ENCODE peak calls at places on chromosomes 13 and 19, in six cellular contexts. V is psoas muscle, X is aorta, E is right atrium auricular region, C is endodermal cell, G is tibial artery. R is an unnamed sample. For H3K4me1, the result is how much of the 10 kb centered on the place peaks cover.

GRCh38 chr19:11964858-11965645 is at the start of gene ZNF763:
- DNase-seq in V (peak), X (peak), E (peak), C (peak), G (peak), R (peak)

GRCh38 chr13:96481482-96481881 is 391.6 kb downstream of the HS6ST3 start:
- DNase-seq in V (no peak), X (peak), E (no peak), C (peak), G (no peak), R (no peak)

GRCh38 chr13:113187263-113187669 is 21.2 kb downstream of the PCID2 start:
- DNase-seq in V (peak), X (peak), E (peak), C (peak), G (peak), R (peak)

GRCh38 chr19:46090444-46090843 is 34.0 kb downstream of the IGFL3 start:
- DNase-seq in V (no peak), X (no peak), E (no peak), C (no peak), G (no peak), R (no peak)

GRCh38 chr19:55486971-55487883 is 1.0 kb upstream of the SSC5D start:
- DNase-seq in V (peak), X (peak), E (peak), C (peak), G (peak), R (no peak)

GRCh38 chr19:23686622-23687423 is at the start of gene ZNF675:
- DNase-seq in V (peak), X (peak), E (peak), C (peak), G (peak), R (peak)

GRCh38 chr19:11480081-11480926 is 542 bp downstream of the ELAVL3 start:
- DNase-seq in V (no peak), X (no peak), E (no peak), C (no peak), G (no peak), R (no peak)

GRCh38 chr19:737591-738093 is 13.3 kb upstream of the MISP start:
- DNase-seq in V (peak), X (peak), E (no peak), C (peak), G (no peak), R (no peak)

GRCh38 chr13:98240131-98240530 is 63.1 kb upstream of the RNF113B start:
- DNase-seq in V (no peak), X (no peak), E (no peak), C (no peak), G (no peak), R (no peak)

GRCh38 chr13:50130686-50131051 is 115.4 kb downstream of the KCNRG start:
- DNase-seq in V (no peak), X (peak), E (no peak), C (peak), G (peak), R (no peak)

GRCh38 chr13:97901716-97902115 is 51.8 kb upstream of the IPO5 start:
- DNase-seq in V (no peak), X (no peak), E (no peak), C (no peak), G (no peak), R (no peak)

GRCh38 chr13:67736646-67737420 is 506.7 kb upstream of the PCDH9 start:
- DNase-seq in V (no peak), X (no peak), E (no peak), C (peak), G (no peak), R (no peak)

GRCh38 chr19:7645656-7646425 is 8.9 kb downstream of the STXBP2 start:
- DNase-seq in V (no peak), X (no peak), E (no peak), C (peak), G (no peak), R (no peak)

GRCh38 chr19:29976151-29976943 is 34.3 kb downstream of the URI1 start:
- DNase-seq in V (no peak), X (no peak), E (no peak), C (no peak), G (no peak), R (no peak)

GRCh38 chr13:49859568-49859967 is 67.1 kb upstream of the KPNA3 start:
- DNase-seq in V (peak), X (no peak), E (no peak), C (no peak), G (no peak), R (peak)

GRCh38 chr13:49587311-49587847 is 2.0 kb upstream of the RCBTB1 start:
- DNase-seq in V (no peak), X (no peak), E (no peak), C (no peak), G (no peak), R (no peak)

GRCh38 chr13:41596190-41596589 is 138.8 kb downstream of the RGCC start:
- DNase-seq in V (no peak), X (no peak), E (no peak), C (no peak), G (no peak), R (no peak)

GRCh38 chr19:40356681-40357595 is 8.4 kb downstream of the PLD3 start:
- DNase-seq in V (no peak), X (no peak), E (no peak), C (no peak), G (no peak), R (no peak)

GRCh38 chr13:111984349-111984748 is 82.6 kb upstream of the SOX1 start:
- DNase-seq in V (no peak), X (no peak), E (no peak), C (no peak), G (no peak), R (no peak)

GRCh38 chr19:40718774-40719391 is 2.0 kb downstream of the ITPKC start:
- DNase-seq in V (peak), X (peak), E (peak), C (peak), G (peak), R (peak)

GRCh38 chr19:13427273-13428051 is 78.8 kb downstream of the CACNA1A start:
- DNase-seq in V (no peak), X (no peak), E (no peak), C (no peak), G (no peak), R (no peak)

GRCh38 chr13:39951301-39951700 is 295.8 kb downstream of the COG6 start:
- DNase-seq in V (no peak), X (no peak), E (no peak), C (no peak), G (no peak), R (no peak)

GRCh38 chr19:10478903-10479384 is 24.2 kb downstream of the KEAP1 start:
- DNase-seq in V (peak), X (peak), E (peak), C (peak), G (peak), R (peak)

GRCh38 chr19:11814707-11815050 is 606 bp downstream of the ZNF440 start:
- DNase-seq in V (no peak), X (no peak), E (no peak), C (no peak), G (no peak), R (no peak)

GRCh38 chr13:52830946-52831345 is 17.5 kb downstream of the PCDH8 start:
- DNase-seq in V (no peak), X (no peak), E (no peak), C (no peak), G (no peak), R (no peak)

GRCh38 chr19:2543463-2544442 is 67.8 kb downstream of the GADD45B start:
- DNase-seq in V (peak), X (peak), E (peak), C (peak), G (peak), R (peak)

GRCh38 chr19:2540646-2541454 is 64.9 kb downstream of the GADD45B start:
- DNase-seq in V (peak), X (peak), E (peak), C (peak), G (peak), R (peak)

GRCh38 chr19:2540251-2540645 is 64.3 kb downstream of the GADD45B start:
- DNase-seq in V (no peak), X (no peak), E (no peak), C (no peak), G (no peak), R (no peak)

GRCh38 chr19:2544576-2545415 is 68.9 kb downstream of the GADD45B start:
- DNase-seq in V (no peak), X (peak), E (no peak), C (no peak), G (peak), R (no peak)

DNA sequence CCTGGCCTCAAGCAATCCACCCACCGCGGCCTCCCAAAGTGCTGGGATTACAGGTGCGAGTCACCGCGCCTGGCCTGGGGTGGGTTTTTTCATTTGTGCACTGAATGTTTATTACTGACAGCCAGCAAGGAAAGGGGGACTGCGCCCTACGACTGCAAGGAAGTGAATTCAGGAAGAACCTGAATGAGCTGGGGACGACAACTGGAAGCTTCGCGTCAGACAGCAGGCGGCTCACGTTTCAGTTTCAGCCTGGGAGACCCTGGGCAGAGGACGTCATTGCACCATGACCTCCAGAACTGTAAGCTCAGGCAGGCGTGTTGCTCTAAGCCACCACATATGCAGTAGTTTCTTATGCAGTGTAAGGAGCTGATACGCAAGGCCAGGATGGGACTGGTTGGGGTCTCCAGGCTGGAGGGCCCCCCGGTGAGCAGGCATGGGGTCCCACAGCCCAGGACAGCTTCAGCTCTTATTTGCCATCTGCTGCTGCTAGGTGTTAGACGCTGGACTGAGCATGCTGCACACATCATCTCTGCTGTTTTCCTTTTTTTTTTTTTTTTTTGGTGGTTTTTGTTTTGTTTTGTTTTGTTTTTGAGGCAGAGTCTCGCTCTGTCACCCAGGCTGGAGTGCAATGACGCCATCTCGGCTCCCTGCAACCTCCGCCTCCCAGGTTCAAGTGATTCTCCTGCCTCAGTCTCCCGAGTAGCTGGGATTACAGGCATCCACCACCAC is 66.6 kb downstream of the GADD45B start:
- DNase-seq in V (no peak), X (peak), E (no peak), C (peak), G (no peak), R (no peak)
- H3K4me1 ChIP-seq in V (half or more), X (under half), E (under half), C (under half), G (under half), R (under half)

DNA sequence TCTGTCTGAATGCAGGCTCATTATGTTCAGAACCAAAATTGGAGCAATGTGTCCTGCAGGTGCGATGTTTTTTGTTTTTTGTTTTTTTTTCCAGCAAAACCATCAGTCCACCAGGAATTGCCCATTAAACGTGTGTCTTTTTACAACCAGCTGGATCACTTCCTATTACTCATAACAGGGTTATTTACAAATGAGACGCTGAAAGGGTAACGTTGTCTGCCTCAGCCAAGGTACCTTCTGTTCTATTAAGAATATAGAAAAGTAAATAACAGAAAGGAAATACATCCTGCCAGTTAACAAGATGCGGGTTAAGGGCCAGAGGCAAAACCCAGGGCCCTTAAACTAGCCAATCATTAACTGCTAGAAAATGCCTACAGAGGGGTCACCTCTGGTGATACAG is 590.4 kb downstream of the TBC1D4 start:
- DNase-seq in V (no peak), X (no peak), E (no peak), C (no peak), G (no peak), R (no peak)
- H3K4me3 ChIP-seq in V (no peak), X (no peak), E (no peak), C (no peak), G (no peak), R (no peak)

DNA sequence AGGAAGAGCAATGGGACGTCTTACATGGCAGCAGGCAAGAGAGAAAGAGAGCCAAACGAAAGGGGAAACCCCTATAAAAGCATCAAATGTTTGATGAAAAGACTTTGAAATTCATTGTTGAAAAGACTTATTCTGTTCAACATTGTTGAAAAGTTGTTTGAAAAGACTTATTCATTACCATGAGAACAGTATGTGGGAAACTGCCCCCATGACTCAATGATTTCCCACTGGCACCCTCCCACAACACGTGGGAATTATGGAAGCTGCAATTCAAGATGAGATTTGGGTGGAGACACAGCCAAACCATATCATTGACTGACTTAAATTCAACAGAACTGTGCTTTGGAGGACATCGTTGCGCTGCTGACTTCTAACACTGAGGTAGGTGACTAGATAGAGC is 48.0 kb upstream of the RCBTB2 start:
- DNase-seq in V (no peak), X (no peak), E (no peak), C (no peak), G (no peak), R (no peak)
- H3K4me1 ChIP-seq in V (under half), X (under half), E (under half), C (under half), G (under half), R (under half)

GRCh38 chr13:46373623-46374022 is 13.4 kb downstream of the RUBCNL start:
- DNase-seq in V (no peak), X (no peak), E (no peak), C (no peak), G (no peak), R (no peak)
- H3K4me3 ChIP-seq in V (no peak), X (no peak), E (no peak), C (no peak), G (no peak), R (no peak)

GRCh38 chr19:38122402-38123093 is 101.5 kb downstream of the DPF1 start:
- DNase-seq in V (no peak), X (no peak), E (no peak), C (no peak), G (no peak), R (no peak)
- H3K4me1 ChIP-seq in V (under half), X (under half), E (under half), C (under half), G (under half), R (under half)

GRCh38 chr13:99969368-99969933 is 2.1 kb downstream of the ZIC5 start:
- DNase-seq in V (no peak), X (no peak), E (no peak), C (no peak), G (no peak), R (no peak)
- H3K4me3 ChIP-seq in V (peak), X (no peak), E (no peak), C (peak), G (no peak), R (no peak)

DNA sequence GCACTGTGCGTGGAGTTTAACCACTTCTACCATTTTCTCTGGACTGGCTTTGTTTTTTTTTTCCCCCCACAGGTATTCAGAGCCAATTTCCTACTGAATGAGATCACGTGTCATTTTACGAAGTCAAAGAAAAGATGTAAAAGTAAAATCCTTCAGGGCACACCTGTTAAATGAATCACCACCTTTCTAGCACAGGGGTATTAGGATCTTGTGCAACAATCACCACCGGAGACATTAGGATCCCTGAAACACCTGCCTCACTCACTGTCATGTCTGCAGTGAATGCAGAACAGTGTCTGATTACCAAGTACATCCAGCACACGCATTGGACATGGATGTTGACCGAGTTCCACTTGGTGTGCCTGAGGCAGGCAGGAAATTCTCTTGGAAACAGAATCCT is 17.2 kb downstream of the BRD4 start:
- DNase-seq in V (no peak), X (no peak), E (no peak), C (no peak), G (peak), R (no peak)
- H3K4me1 ChIP-seq in V (half or more), X (under half), E (under half), C (under half), G (under half), R (half or more)